ENCODE peak calls at places on chromosomes 16 and 17, in four cellular contexts. E is HepG2, H is H1, G is GM12878. T is an unnamed sample.

GRCh38 chr16:49161191-49161590 is 120.4 kb downstream of the CBLN1 start:
- DNase-seq in G (no peak), H (no peak), E (no peak), T (no peak)

GRCh38 chr16:47986031-47986430 is 169.8 kb downstream of the ABCC12 start:
- DNase-seq in E (no peak), H (no peak), G (no peak), T (no peak)

GRCh38 chr16:27314161-27314723 is 468 bp downstream of the IL4R start:
- DNase-seq in E (peak), G (no peak), H (peak), T (peak)

GRCh38 chr17:42133461-42134041 is 10.9 kb downstream of the HSPB9 start:
- DNase-seq in G (no peak), H (no peak), E (no peak), T (no peak)

GRCh38 chr17:80826955-80827645 is 164.5 kb upstream of the CHMP6 start:
- DNase-seq in E (no peak), G (no peak), H (no peak), T (peak)

GRCh38 chr17:75755205-75755901 is 9.6 kb downstream of the GALK1 start:
- DNase-seq in E (no peak), G (no peak), H (peak), T (peak)

GRCh38 chr17:74276051-74276476 is 2.0 kb downstream of the DNAI2 start:
- DNase-seq in H (no peak), G (no peak), E (no peak), T (no peak)

GRCh38 chr17:66270106-66270505 is 32.3 kb upstream of the PRKCA start:
- DNase-seq in G (no peak), H (no peak), E (no peak), T (no peak)

GRCh38 chr16:14050297-14051027 is 20.7 kb upstream of the MRTFB start:
- DNase-seq in H (peak), E (no peak), G (no peak), T (no peak)

GRCh38 chr16:30351586-30352419 is 3.3 kb downstream of the CD2BP2 start:
- DNase-seq in G (no peak), E (no peak), H (no peak), T (no peak)

GRCh38 chr17:76569607-76570279 is 15.9 kb downstream of the ST6GALNAC2 start:
- DNase-seq in H (no peak), G (no peak), E (peak), T (peak)

GRCh38 chr17:41494524-41494923 is 4.8 kb upstream of the KRT36 start:
- DNase-seq in H (no peak), E (peak), G (no peak), T (no peak)

GRCh38 chr17:59803377-59803757 is 89.4 kb downstream of the TUBD1 start:
- DNase-seq in E (peak), G (no peak), H (no peak), T (no peak)

GRCh38 chr17:56912105-56912999 is 1.5 kb downstream of the TRIM25 start:
- DNase-seq in G (no peak), H (no peak), E (peak), T (no peak)

GRCh38 chr17:17043668-17044226 is 1.5 kb downstream of the MPRIP start:
- DNase-seq in G (no peak), H (no peak), E (no peak), T (no peak)

GRCh38 chr17:82583720-82584234 is 64.2 kb downstream of the FOXK2 start:
- DNase-seq in E (no peak), G (no peak), H (no peak), T (no peak)

GRCh38 chr17:34782271-34782670 is 179.0 kb downstream of the CCT6B start:
- DNase-seq in E (no peak), H (no peak), G (no peak), T (peak)
- TF ChIP-seq RAD21 in E (no peak), H (no peak), G (no peak), T (no peak)

GRCh38 chr16:68356249-68356918 is 45.6 kb downstream of the PRMT7 start:
- DNase-seq in G (peak), H (no peak), E (no peak), T (peak)
- TF ChIP-seq TCF12 in G (peak), H (no peak), E (no peak), T (no peak)

GRCh38 chr16:81994485-81994884 is 16.8 kb downstream of the SDR42E1 start:
- DNase-seq in E (no peak), G (no peak), H (no peak), T (no peak)
- TF ChIP-seq RAD21 in E (no peak), G (peak), H (peak), T (no peak)

DNA sequence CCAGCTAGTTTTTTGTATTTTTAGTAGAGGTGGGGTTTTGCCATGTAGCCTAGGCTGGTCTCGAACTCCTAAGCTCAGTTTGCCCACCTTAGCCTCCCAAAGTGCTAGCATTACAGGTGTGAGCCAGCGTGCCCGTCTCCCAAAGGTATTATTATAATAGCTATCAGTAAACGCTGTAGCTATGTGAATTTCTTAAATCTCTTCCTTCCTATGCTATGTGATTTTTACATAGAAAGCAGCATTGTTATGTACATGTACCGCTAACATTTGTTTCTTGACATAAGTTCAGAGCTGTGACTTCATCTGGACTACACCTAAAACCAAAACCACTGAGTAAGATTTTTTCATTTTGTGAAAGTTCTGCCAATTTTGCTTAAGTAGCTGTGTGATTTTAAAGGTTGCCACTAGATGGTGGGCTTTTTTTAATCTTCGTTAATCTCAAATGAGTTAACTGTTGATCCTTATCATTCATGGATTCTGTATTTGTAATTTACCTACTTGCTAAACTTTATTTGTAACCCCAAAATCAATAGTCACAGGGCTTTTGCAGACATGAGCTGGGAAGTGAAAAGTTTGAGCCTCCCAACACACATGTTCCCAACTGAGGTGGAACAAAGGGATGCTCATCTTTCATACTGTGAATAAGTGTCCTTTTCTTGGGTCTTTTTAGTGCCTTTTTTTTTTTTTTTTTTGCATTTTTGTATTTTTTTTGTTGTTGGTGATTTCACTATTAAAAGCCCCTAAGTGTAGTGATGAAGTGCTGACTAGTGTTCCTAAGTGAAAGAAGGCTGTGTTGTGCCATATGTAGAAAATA is 21.9 kb downstream of the PRKAR1A start:
- DNase-seq in G (no peak), E (no peak), H (no peak), T (no peak)
- TF ChIP-seq TCF12 in G (no peak), E (no peak), H (no peak), T (no peak)

GRCh38 chr17:39641883-39642282 is 4.9 kb downstream of the STARD3 start:
- DNase-seq in H (no peak), G (no peak), E (no peak), T (no peak)

GRCh38 chr17:39640493-39641118 is 3.7 kb downstream of the STARD3 start:
- DNase-seq in G (no peak), E (no peak), H (no peak), T (no peak)

GRCh38 chr17:39642675-39643074 is 5.7 kb downstream of the STARD3 start:
- DNase-seq in H (no peak), E (no peak), G (no peak), T (no peak)

GRCh38 chr17:39641119-39641496 is 4.2 kb downstream of the STARD3 start:
- DNase-seq in G (no peak), H (no peak), E (no peak), T (no peak)

DNA sequence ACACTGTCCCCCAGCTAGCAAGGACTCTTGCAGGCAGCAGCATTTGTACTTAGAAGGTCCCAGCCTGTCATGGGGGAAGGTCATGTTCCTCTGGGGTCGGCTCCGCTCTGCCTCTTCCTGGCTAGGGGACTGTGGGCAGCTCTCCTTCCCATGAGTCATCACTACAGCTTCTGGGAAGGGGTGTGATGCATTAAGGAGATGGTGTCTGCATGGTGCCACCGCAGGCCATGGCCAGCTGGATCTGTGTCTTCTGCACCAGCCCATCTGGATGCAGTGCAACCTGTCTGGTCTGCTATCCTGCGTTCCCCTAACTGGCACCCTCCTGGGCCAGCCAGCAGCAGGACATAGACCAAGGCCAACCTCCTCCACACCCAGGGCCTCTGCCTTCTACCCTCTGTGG is 6.3 kb downstream of the STARD3 start:
- DNase-seq in H (no peak), G (no peak), E (no peak), T (no peak)
- TF ChIP-seq RAD21 in H (no peak), G (no peak), E (no peak), T (no peak)

DNA sequence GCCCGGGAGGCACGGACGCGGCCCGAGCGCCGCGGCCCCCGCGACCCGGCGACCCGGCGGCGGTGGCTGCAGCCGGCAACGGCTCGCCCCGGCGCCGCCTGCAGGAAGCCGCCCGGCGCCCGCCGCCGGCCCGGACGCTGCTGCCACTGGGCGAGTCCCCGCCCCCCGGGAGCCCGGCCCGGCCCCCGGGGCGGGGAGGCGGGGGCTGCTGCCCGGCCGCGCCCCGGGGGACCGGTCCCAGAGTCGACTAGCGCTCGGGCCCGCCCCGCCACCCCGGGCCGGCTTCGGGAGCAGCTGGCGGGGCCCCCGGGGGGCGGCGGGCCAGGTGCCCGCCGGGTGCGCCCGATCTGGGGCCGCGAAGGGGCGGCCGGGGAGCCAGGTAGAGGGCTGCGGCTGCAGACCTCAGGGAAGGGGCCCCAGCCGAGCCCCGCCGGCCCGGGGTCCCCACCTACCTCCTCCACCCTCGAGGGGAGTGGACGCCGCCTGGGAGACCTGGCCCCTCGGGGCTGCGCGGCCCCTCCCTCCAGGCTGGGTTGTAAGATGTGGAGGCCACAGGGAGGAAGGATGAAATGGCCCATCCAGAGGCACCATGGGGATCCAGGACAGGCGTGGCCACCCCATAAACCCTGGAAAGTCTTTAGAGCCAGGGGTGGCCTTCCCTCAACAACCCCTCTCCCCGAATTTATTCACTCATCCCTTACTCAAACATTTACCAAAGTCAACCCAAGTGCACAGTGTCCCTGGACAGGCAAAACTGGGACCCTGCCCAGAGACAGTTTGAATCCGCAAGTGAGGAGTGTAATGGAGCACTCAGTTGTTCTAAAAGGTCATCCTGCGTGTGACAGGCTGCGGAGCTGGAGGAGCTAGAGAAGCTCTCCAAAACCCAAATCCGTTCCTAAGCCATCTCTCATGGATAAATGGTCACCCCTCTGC is at the start of gene CDYL2:
- DNase-seq in E (no peak), H (peak), G (no peak), T (peak)
- TF ChIP-seq TCF12 in E (no peak), H (no peak), G (no peak), T (no peak)

GRCh38 chr17:63961355-63962207 is 11.1 kb downstream of the SCN4A start:
- DNase-seq in H (peak), E (peak), G (no peak), T (peak)
- TF ChIP-seq RAD21 in H (no peak), E (no peak), G (no peak), T (no peak)

GRCh38 chr17:19646788-19647696 is 1.5 kb upstream of the ALDH3A2 start:
- DNase-seq in E (peak), G (no peak), H (peak), T (no peak)

GRCh38 chr17:19645608-19646250 is 2.8 kb upstream of the ALDH3A2 start:
- DNase-seq in H (peak), E (peak), G (no peak), T (peak)

GRCh38 chr17:19642373-19642893 is 6.1 kb upstream of the ALDH3A2 start:
- DNase-seq in G (no peak), E (no peak), H (no peak), T (no peak)

GRCh38 chr17:19644493-19645210 is 3.9 kb upstream of the ALDH3A2 start:
- DNase-seq in H (no peak), G (no peak), E (no peak), T (no peak)

DNA sequence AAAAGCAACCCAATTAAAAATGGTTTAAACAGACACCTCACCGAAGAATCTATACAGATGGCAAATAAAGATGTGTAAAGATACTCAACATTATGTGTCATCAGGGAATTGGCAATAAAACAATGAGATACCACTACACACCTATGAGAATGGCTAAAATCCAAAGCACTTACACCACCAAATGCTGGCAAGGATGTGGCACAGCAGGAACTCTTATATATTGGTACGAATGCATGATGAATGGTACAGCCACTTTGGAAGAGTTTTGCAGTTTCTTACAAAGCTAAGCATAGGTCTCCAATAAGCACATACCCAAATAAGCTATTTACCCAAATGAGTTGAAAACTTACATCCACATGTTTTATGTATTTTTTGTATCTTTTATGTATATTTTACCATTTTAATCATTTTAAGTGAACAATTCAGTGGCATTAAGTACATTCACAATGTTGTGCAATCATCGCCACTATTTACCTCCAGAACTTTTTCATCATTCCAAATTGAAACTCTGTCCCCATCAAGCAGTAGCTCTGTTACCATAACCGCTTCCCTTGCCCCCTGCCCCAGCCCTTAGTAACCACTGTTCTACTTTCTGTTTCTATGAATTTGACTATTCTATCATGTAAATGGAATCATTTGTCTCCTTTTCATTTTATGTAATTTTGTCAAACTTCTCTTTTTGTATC is 6.7 kb upstream of the ALDH3A2 start:
- DNase-seq in H (no peak), E (no peak), G (no peak), T (no peak)
- TF ChIP-seq TCF12 in H (no peak), E (no peak), G (no peak), T (no peak)

GRCh38 chr16:9261376-9261775 is 169.9 kb downstream of the HAPSTR1 start:
- DNase-seq in G (no peak), E (no peak), H (no peak), T (no peak)

GRCh38 chr16:9262941-9263340 is 171.5 kb downstream of the HAPSTR1 start:
- DNase-seq in H (no peak), E (no peak), G (no peak), T (no peak)

GRCh38 chr16:9259914-9260608 is 168.6 kb downstream of the HAPSTR1 start:
- DNase-seq in E (peak), H (no peak), G (no peak), T (no peak)

GRCh38 chr16:9258423-9259051 is 167.1 kb downstream of the HAPSTR1 start:
- DNase-seq in G (no peak), E (peak), H (peak), T (peak)

DNA sequence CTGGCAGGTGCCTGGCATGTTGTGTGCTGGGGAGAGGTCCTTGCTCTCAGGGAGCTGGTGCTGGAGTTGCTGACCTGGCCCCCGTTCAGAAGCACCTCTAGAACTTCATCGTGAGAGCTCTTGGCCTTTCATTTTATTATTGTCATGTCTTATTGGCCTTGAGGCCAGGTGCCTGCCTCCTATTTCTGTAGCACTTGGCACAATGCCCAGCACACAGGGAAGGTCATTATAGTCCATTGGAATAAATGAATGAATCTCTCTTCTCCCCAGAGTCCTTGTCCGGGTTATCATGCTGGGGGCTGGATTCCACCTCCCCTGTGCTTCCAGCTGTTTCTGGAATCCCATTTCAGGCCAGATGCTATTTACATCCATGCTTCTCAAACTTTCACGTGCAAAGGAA is 169.2 kb downstream of the HAPSTR1 start:
- DNase-seq in H (no peak), G (no peak), E (peak), T (no peak)
- TF ChIP-seq RAD21 in H (no peak), G (no peak), E (no peak), T (no peak)